ENCODE peak calls at places on chromosomes 5 and 9, in five cellular contexts. One of them, this sample, is unnamed.
A peak's percentile ranks its signal among the peaks of the same experiment; 100 is the strongest.

GRCh38 chr5:4058899-4059298 is 463.3 kb downstream of the IRX1 start:
- DNase-seq in fibroblast of lung: no peak
- DNase-seq in ovary: no peak
- DNase-seq in left ventricle myocardium inferior: peak; percentile 39
- DNase-seq in dorsolateral prefrontal cortex: no peak
- DNase-seq in this sample: no peak

GRCh38 chr9:72396247-72397091 is 31.5 kb upstream of the ZFAND5 start:
- DNase-seq in dorsolateral prefrontal cortex: no peak
- DNase-seq in fibroblast of lung: peak; percentile 93
- DNase-seq in ovary: no peak
- DNase-seq in left ventricle myocardium inferior: no peak
- DNase-seq in this sample: peak; percentile 39

GRCh38 chr5:54718647-54719046 is 201.1 kb downstream of the SNX18 start:
- DNase-seq in fibroblast of lung: peak; percentile 72
- DNase-seq in dorsolateral prefrontal cortex: no peak
- DNase-seq in left ventricle myocardium inferior: peak; percentile 71
- DNase-seq in ovary: no peak
- DNase-seq in this sample: no peak

GRCh38 chr5:156815988-156816599 is 34.0 kb upstream of the PPP1R2B start:
- DNase-seq in left ventricle myocardium inferior: no peak
- DNase-seq in dorsolateral prefrontal cortex: no peak
- DNase-seq in ovary: no peak
- DNase-seq in fibroblast of lung: peak; percentile 20
- DNase-seq in this sample: no peak

GRCh38 chr5:55855509-55855908 is 4.4 kb downstream of the IL31RA start:
- DNase-seq in dorsolateral prefrontal cortex: no peak
- DNase-seq in left ventricle myocardium inferior: no peak
- DNase-seq in fibroblast of lung: no peak
- DNase-seq in ovary: no peak
- DNase-seq in this sample: no peak

GRCh38 chr5:27124590-27124989 is 86.2 kb upstream of the CDH9 start:
- DNase-seq in left ventricle myocardium inferior: no peak
- DNase-seq in dorsolateral prefrontal cortex: no peak
- DNase-seq in fibroblast of lung: peak; percentile 8
- DNase-seq in ovary: no peak
- DNase-seq in this sample: no peak

GRCh38 chr9:136901516-136902258 is 15.4 kb downstream of the TRAF2 start:
- DNase-seq in dorsolateral prefrontal cortex: no peak
- DNase-seq in left ventricle myocardium inferior: no peak
- DNase-seq in ovary: no peak
- DNase-seq in fibroblast of lung: no peak
- DNase-seq in this sample: no peak

GRCh38 chr5:44532981-44533380 is 143.8 kb upstream of the FGF10 start:
- DNase-seq in ovary: no peak
- DNase-seq in left ventricle myocardium inferior: no peak
- DNase-seq in dorsolateral prefrontal cortex: no peak
- DNase-seq in fibroblast of lung: peak; percentile 57
- DNase-seq in this sample: no peak

GRCh38 chr9:114301798-114302565 is 20.9 kb upstream of the ORM1 start:
- DNase-seq in dorsolateral prefrontal cortex: peak; percentile 21
- DNase-seq in ovary: peak; percentile 25
- DNase-seq in fibroblast of lung: no peak
- DNase-seq in left ventricle myocardium inferior: no peak
- DNase-seq in this sample: no peak

GRCh38 chr9:35478871-35479270 is 11.0 kb upstream of the RUSC2 start:
- DNase-seq in left ventricle myocardium inferior: no peak
- DNase-seq in fibroblast of lung: no peak
- DNase-seq in dorsolateral prefrontal cortex: no peak
- DNase-seq in ovary: no peak
- DNase-seq in this sample: no peak

GRCh38 chr5:93574041-93574938 is 6.7 kb downstream of the NR2F1-AS1 start:
- DNase-seq in left ventricle myocardium inferior: no peak
- DNase-seq in ovary: no peak
- DNase-seq in fibroblast of lung: no peak
- DNase-seq in dorsolateral prefrontal cortex: no peak
- DNase-seq in this sample: no peak
- H3K27me3 ChIP-seq in left ventricle myocardium inferior: peaks cover 100% of the 10 kb centered on the region
- H3K27me3 ChIP-seq in ovary: no peaks in the 10 kb centered on the region
- H3K27me3 ChIP-seq in fibroblast of lung: no peaks in the 10 kb centered on the region
- H3K27me3 ChIP-seq in dorsolateral prefrontal cortex: no peaks in the 10 kb centered on the region
- H3K27me3 ChIP-seq in this sample: no peaks in the 10 kb centered on the region

DNA sequence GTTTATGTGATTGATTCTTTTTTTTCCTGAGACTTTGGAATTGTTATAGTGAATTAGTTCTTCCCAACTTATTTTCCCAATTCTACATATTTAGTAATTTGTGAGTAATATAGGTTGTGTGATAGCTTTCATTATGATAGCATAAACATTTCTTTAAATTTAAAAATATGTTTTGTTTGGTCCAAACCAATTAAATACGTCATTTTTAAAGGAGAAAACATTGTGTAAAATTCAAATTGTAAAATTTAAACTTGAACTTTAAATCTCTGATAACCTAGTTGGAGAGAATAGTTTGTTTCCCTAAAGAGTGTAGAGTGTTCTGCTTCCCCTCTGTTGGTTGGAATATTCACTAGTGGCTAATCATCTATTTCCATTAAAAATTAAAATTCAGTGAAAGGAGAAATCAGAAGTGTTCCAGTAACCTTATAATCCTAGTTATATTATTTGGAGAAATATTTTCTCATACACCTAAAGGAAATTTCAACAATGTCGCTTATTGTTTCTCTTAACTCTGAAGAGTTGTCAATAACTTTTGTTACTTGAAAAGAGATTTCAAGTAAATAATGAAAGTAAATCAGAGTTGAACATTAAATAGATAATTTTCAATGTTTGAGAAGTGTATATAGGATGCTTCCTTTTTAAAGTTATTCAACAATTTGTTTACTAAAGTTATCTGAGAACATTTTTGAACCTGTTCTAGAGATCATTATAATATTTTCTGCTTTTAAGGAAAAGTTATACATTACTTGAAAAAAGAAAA is 2.9 kb downstream of the NIPBL start:
- DNase-seq in left ventricle myocardium inferior: no peak
- DNase-seq in ovary: no peak
- DNase-seq in dorsolateral prefrontal cortex: no peak
- DNase-seq in fibroblast of lung: no peak
- DNase-seq in this sample: no peak
- H3K4me3 ChIP-seq in left ventricle myocardium inferior: peak overlapping the region; percentile 91
- H3K4me3 ChIP-seq in ovary: peak overlapping the region; percentile 62
- H3K4me3 ChIP-seq in dorsolateral prefrontal cortex: peak overlapping the region; percentile 74
- H3K4me3 ChIP-seq in fibroblast of lung: peak overlapping the region; percentile 81
- H3K4me3 ChIP-seq in this sample: peak overlapping the region; percentile 95

DNA sequence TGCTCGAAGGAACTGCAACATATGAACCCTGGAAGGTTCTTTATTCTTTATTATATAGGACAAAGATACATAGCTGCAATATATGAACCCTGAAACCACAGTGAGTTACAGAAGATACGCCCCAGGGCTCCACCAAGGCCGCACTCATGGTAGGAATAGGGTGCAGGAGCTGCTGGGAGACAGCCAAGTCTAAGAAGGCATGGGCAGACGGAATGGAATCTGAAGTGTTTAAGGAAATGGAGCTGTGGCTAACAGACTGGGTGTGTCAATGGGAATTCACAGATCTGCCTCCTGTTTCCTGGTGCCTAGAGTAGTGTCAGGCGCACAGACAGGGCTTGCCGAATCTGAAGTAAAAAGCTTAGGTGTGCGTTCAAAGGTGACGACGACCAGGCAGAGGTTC is 286.4 kb downstream of the DENND1A start:
- DNase-seq in left ventricle myocardium inferior: no peak
- DNase-seq in dorsolateral prefrontal cortex: no peak
- DNase-seq in fibroblast of lung: no peak
- DNase-seq in ovary: no peak
- DNase-seq in this sample: no peak
- TF ChIP-seq CTCF in left ventricle myocardium inferior: no peak
- TF ChIP-seq CTCF in dorsolateral prefrontal cortex: no peak
- TF ChIP-seq CTCF in fibroblast of lung: no peak
- TF ChIP-seq CTCF in ovary: no peak
- TF ChIP-seq CTCF in this sample: no peak

DNA sequence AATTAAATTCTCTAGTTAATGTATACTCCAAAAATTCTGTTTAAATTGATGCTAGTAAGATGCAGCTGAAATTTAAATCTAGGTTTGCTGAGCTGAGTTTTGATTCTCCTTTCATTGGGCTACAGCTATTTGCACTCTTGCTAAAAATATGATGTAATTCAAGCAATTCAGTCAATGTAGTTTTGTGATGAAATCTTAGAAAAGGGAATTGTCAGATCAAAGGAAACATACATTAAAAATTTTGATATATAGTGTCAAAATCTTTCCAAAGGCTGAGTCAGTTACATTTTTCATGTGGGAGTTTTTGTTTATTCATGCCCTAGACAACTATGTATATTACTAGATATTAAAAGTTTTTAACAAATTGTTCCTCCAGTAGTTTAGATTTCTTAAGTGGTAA is 334.9 kb upstream of the DAB2 start:
- DNase-seq in ovary: no peak
- DNase-seq in fibroblast of lung: peak; percentile 67
- DNase-seq in left ventricle myocardium inferior: no peak
- DNase-seq in dorsolateral prefrontal cortex: no peak
- DNase-seq in this sample: no peak
- H3K27me3 ChIP-seq in ovary: no peaks in the 10 kb centered on the region
- H3K27me3 ChIP-seq in fibroblast of lung: no peaks in the 10 kb centered on the region
- H3K27me3 ChIP-seq in left ventricle myocardium inferior: no peaks in the 10 kb centered on the region
- H3K27me3 ChIP-seq in dorsolateral prefrontal cortex: no peaks in the 10 kb centered on the region
- H3K27me3 ChIP-seq in this sample: no peaks in the 10 kb centered on the region

GRCh38 chr5:154193176-154193575 is 2.6 kb downstream of the GALNT10 start:
- DNase-seq in dorsolateral prefrontal cortex: peak; percentile 80
- DNase-seq in ovary: no peak
- DNase-seq in fibroblast of lung: no peak
- DNase-seq in left ventricle myocardium inferior: peak; percentile 19
- DNase-seq in this sample: no peak

GRCh38 chr5:154190652-154191304 is at the start of gene GALNT10:
- DNase-seq in left ventricle myocardium inferior: peak; percentile 73
- DNase-seq in dorsolateral prefrontal cortex: no peak
- DNase-seq in ovary: peak; percentile 82
- DNase-seq in fibroblast of lung: peak; percentile 71
- DNase-seq in this sample: no peak

GRCh38 chr5:154191467-154192261 is 1.1 kb downstream of the GALNT10 start:
- DNase-seq in ovary: no peak
- DNase-seq in dorsolateral prefrontal cortex: peak; percentile 35
- DNase-seq in fibroblast of lung: peak; percentile 46
- DNase-seq in left ventricle myocardium inferior: no peak
- DNase-seq in this sample: no peak

GRCh38 chr5:154194348-154195329 is 4.1 kb downstream of the GALNT10 start:
- DNase-seq in left ventricle myocardium inferior: no peak
- DNase-seq in ovary: no peak
- DNase-seq in fibroblast of lung: peak; percentile 52
- DNase-seq in dorsolateral prefrontal cortex: no peak
- DNase-seq in this sample: no peak

GRCh38 chr5:154193636-154194035 is 3.1 kb downstream of the GALNT10 start:
- DNase-seq in left ventricle myocardium inferior: no peak
- DNase-seq in dorsolateral prefrontal cortex: no peak
- DNase-seq in ovary: no peak
- DNase-seq in fibroblast of lung: no peak
- DNase-seq in this sample: no peak
- H3K4me3 ChIP-seq in left ventricle myocardium inferior: no peak overlapping the region
- H3K4me3 ChIP-seq in dorsolateral prefrontal cortex: peak overlapping the region; percentile 2
- H3K4me3 ChIP-seq in ovary: no peak overlapping the region
- H3K4me3 ChIP-seq in fibroblast of lung: no peak overlapping the region
- H3K4me3 ChIP-seq in this sample: no peak overlapping the region

GRCh38 chr5:39541920-39542319 is 117.1 kb upstream of the DAB2 start:
- DNase-seq in left ventricle myocardium inferior: no peak
- DNase-seq in fibroblast of lung: no peak
- DNase-seq in dorsolateral prefrontal cortex: no peak
- DNase-seq in ovary: no peak
- DNase-seq in this sample: no peak

GRCh38 chr5:39542511-39542910 is 117.7 kb upstream of the DAB2 start:
- DNase-seq in fibroblast of lung: no peak
- DNase-seq in left ventricle myocardium inferior: no peak
- DNase-seq in ovary: no peak
- DNase-seq in dorsolateral prefrontal cortex: no peak
- DNase-seq in this sample: no peak

GRCh38 chr5:39547548-39548154 is 122.9 kb upstream of the DAB2 start:
- DNase-seq in left ventricle myocardium inferior: no peak
- DNase-seq in ovary: no peak
- DNase-seq in dorsolateral prefrontal cortex: no peak
- DNase-seq in fibroblast of lung: peak; percentile 81
- DNase-seq in this sample: no peak

GRCh38 chr5:39539470-39539869 is 114.7 kb upstream of the DAB2 start:
- DNase-seq in left ventricle myocardium inferior: no peak
- DNase-seq in dorsolateral prefrontal cortex: no peak
- DNase-seq in fibroblast of lung: no peak
- DNase-seq in ovary: peak; percentile 54
- DNase-seq in this sample: no peak

GRCh38 chr5:39543335-39543734 is 118.6 kb upstream of the DAB2 start:
- DNase-seq in dorsolateral prefrontal cortex: no peak
- DNase-seq in ovary: no peak
- DNase-seq in fibroblast of lung: no peak
- DNase-seq in left ventricle myocardium inferior: no peak
- DNase-seq in this sample: no peak
- TF ChIP-seq CTCF in dorsolateral prefrontal cortex: no peak
- TF ChIP-seq CTCF in ovary: no peak
- TF ChIP-seq CTCF in fibroblast of lung: no peak
- TF ChIP-seq CTCF in left ventricle myocardium inferior: no peak
- TF ChIP-seq CTCF in this sample: no peak

DNA sequence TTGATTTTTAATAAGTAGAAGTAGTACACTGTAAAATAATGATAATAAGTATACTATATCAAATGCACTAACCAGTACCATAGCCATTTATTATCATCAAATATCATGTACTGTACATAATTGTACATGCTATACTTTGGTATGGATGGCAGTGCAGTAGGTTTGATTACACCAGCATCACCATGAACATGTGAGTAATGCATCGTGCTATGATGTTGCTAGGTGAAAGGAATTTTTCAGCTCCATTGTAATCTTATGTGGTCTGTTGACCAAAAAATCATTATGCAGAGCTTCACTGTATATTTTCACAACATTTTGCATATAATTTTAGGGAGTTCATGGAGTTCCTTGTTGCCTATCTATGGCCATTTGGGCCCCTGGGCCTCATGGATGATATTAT is 72.2 kb upstream of the HMHB1 start:
- DNase-seq in left ventricle myocardium inferior: no peak
- DNase-seq in ovary: no peak
- DNase-seq in fibroblast of lung: no peak
- DNase-seq in dorsolateral prefrontal cortex: no peak
- DNase-seq in this sample: no peak
- H3K27me3 ChIP-seq in left ventricle myocardium inferior: no peaks in the 10 kb centered on the region
- H3K27me3 ChIP-seq in ovary: no peaks in the 10 kb centered on the region
- H3K27me3 ChIP-seq in fibroblast of lung: no peaks in the 10 kb centered on the region
- H3K27me3 ChIP-seq in dorsolateral prefrontal cortex: no peaks in the 10 kb centered on the region
- H3K27me3 ChIP-seq in this sample: no peaks in the 10 kb centered on the region

This sample was measured in BJ.